ENCODE peak calls at places on chromosome 2, in seven cellular contexts. T is naive B cell; B is astrocyte; A is stimulated activated CD4-positive, alpha-beta T cell treated with anti-CD3 and anti-CD28 coated beads, Interleukin-12 subunit alpha, Interleukin-12 subunit beta, amount 100 ng/mL, for 48 hours; C is HL-60; W is A172; Z is NCI-H1105. G is an unnamed sample.

GRCh38 chr2:64832926-64833325 is 156.3 kb upstream of the SLC1A4 start:
- DNase-seq in B (no peak), A (no peak), Z (no peak), C (no peak), T (no peak), W (no peak), G (no peak)

GRCh38 chr2:223465793-223466192 is 136.4 kb downstream of the SCG2 start:
- DNase-seq in A (no peak), W (peak), T (no peak), B (peak), C (peak), Z (no peak), G (no peak)

GRCh38 chr2:233332125-233332524 is 22.2 kb upstream of the DGKD start:
- DNase-seq in B (no peak), T (no peak), C (no peak), W (no peak), Z (no peak), A (no peak), G (no peak)

GRCh38 chr2:127593228-127594115 is 52.5 kb upstream of the GPR17 start:
- DNase-seq in B (no peak), T (no peak), Z (no peak), C (no peak), A (no peak), W (no peak), G (no peak)

GRCh38 chr2:85871494-85872164 is 17.2 kb downstream of the ST3GAL5 start:
- DNase-seq in A (no peak), T (no peak), C (no peak), Z (no peak), B (no peak), W (no peak), G (no peak)

GRCh38 chr2:205704101-205704741 is 21.9 kb downstream of the NRP2 start:
- DNase-seq in W (no peak), B (peak), T (no peak), C (no peak), A (no peak), Z (no peak), G (peak)

GRCh38 chr2:127098711-127099110 is 8.2 kb downstream of the BIN1 start:
- DNase-seq in T (no peak), C (no peak), W (no peak), B (no peak), Z (no peak), A (no peak), G (no peak)

GRCh38 chr2:241213036-241213435 is 24.6 kb downstream of the ANO7 start:
- DNase-seq in B (no peak), A (no peak), W (no peak), Z (no peak), T (no peak), C (no peak), G (no peak)

GRCh38 chr2:127589876-127590275 is 54.4 kb downstream of the MYO7B start:
- DNase-seq in Z (no peak), A (no peak), W (no peak), C (no peak), T (no peak), B (no peak), G (no peak)

GRCh38 chr2:148023861-148024260 is 3.0 kb downstream of the MBD5 start:
- DNase-seq in C (no peak), W (no peak), A (no peak), Z (no peak), B (no peak), T (no peak), G (no peak)

GRCh38 chr2:205762883-205763282 is 80.6 kb downstream of the NRP2 start:
- DNase-seq in W (no peak), Z (no peak), B (no peak), A (no peak), C (no peak), T (no peak), G (no peak)

GRCh38 chr2:96505231-96505889 is at the start of gene NEURL3:
- DNase-seq in C (no peak), T (no peak), B (peak), Z (no peak), W (peak), A (no peak), G (no peak)

GRCh38 chr2:219269362-219270054 is 9.7 kb upstream of the DNAJB2 start:
- DNase-seq in B (no peak), T (no peak), Z (peak), C (no peak), W (no peak), A (no peak), G (peak)

GRCh38 chr2:10580170-10580539 is 109.6 kb downstream of the NOL10 start:
- DNase-seq in A (no peak), C (no peak), Z (no peak), W (no peak), B (no peak), T (no peak), G (no peak)

GRCh38 chr2:60125880-60126444 is 427.5 kb downstream of the BCL11A start:
- DNase-seq in Z (no peak), B (no peak), W (no peak), T (no peak), A (no peak), C (no peak), G (no peak)

GRCh38 chr2:225017713-225018112 is 24.6 kb downstream of the DOCK10 start:
- DNase-seq in B (no peak), Z (no peak), W (no peak), A (no peak), C (no peak), T (no peak), G (no peak)

GRCh38 chr2:170842785-170843184 is 26.1 kb downstream of the GAD1 start:
- DNase-seq in W (peak), C (no peak), B (peak), T (no peak), Z (no peak), A (no peak), G (no peak)

GRCh38 chr2:43013821-43014345 is 212.5 kb downstream of the ZFP36L2 start:
- DNase-seq in T (no peak), W (no peak), C (peak), B (no peak), A (no peak), Z (no peak), G (no peak)

GRCh38 chr2:20465716-20466391 is 19.0 kb downstream of the RHOB start:
- DNase-seq in B (no peak), T (no peak), Z (peak), W (no peak), A (no peak), C (no peak), G (peak)

GRCh38 chr2:200364142-200364541 is 57.6 kb downstream of the SPATS2L start:
- DNase-seq in W (no peak), B (no peak), Z (no peak), A (no peak), C (no peak), T (no peak), G (no peak)

GRCh38 chr2:48356701-48357322 is 173.1 kb upstream of the STON1 start:
- DNase-seq in W (no peak), T (peak), C (peak), Z (no peak), B (peak), A (no peak), G (no peak)

GRCh38 chr2:25341753-25342371 is at the start of gene DNMT3A:
- DNase-seq in Z (peak), B (peak), C (peak), A (peak), T (peak), W (peak), G (peak)

GRCh38 chr2:216211141-216211540 is 102.0 kb downstream of the XRCC5 start:
- DNase-seq in C (no peak), W (no peak), Z (no peak), B (no peak), A (no peak), T (no peak), G (no peak)

GRCh38 chr2:10678225-10678624 is 11.6 kb downstream of the NOL10 start:
- DNase-seq in T (no peak), C (no peak), W (no peak), Z (no peak), B (no peak), A (no peak), G (no peak)

GRCh38 chr2:169303579-169304285 is 58.6 kb downstream of the LRP2 start:
- DNase-seq in A (no peak), C (no peak), Z (no peak), B (no peak), T (no peak), W (no peak), G (no peak)

GRCh38 chr2:20113986-20114938 is 62.8 kb upstream of the LAPTM4A start:
- DNase-seq in B (no peak), Z (no peak), A (no peak), T (no peak), W (no peak), C (no peak), G (no peak)

GRCh38 chr2:160427629-160428424 is 65.8 kb downstream of the RBMS1 start:
- DNase-seq in W (peak), B (peak), Z (no peak), T (peak), A (no peak), C (peak), G (no peak)

GRCh38 chr2:158464426-158465281 is 7.9 kb downstream of the PKP4 start:
- DNase-seq in Z (no peak), B (peak), T (no peak), W (no peak), A (no peak), C (no peak), G (no peak)

GRCh38 chr2:197261808-197262226 is 48.8 kb downstream of the ANKRD44 start:
- DNase-seq in B (peak), W (no peak), C (no peak), Z (no peak), T (peak), A (no peak), G (no peak)

GRCh38 chr2:134980639-134981038 is 62.0 kb downstream of the CCNT2 start:
- DNase-seq in W (no peak), T (no peak), Z (no peak), A (no peak), B (no peak), C (no peak), G (no peak)

G was measured in DMS79.